ENCODE peak calls at places on chromosomes 6 and 20, in six cellular contexts. One of them, this sample, is unnamed.

GRCh38 chr6:156984178-156984738 is 207.1 kb downstream of the ARID1B start:
- DNase-seq in suprapubic skin: no peak
- DNase-seq in cardiac fibroblast: no peak
- DNase-seq in epithelial cell of esophagus: peak
- DNase-seq in transverse colon: no peak
- DNase-seq in brain microvascular endothelial cell: no peak
- DNase-seq in this sample: no peak

GRCh38 chr20:58603656-58604184 is 47.4 kb upstream of the STX16 start:
- DNase-seq in suprapubic skin: no peak
- DNase-seq in epithelial cell of esophagus: no peak
- DNase-seq in transverse colon: no peak
- DNase-seq in brain microvascular endothelial cell: peak
- DNase-seq in cardiac fibroblast: no peak
- DNase-seq in this sample: no peak

GRCh38 chr6:161091972-161092701 is 100.6 kb downstream of the MAP3K4 start:
- DNase-seq in cardiac fibroblast: no peak
- DNase-seq in brain microvascular endothelial cell: no peak
- DNase-seq in transverse colon: no peak
- DNase-seq in suprapubic skin: no peak
- DNase-seq in epithelial cell of esophagus: peak
- DNase-seq in this sample: no peak

GRCh38 chr6:105432797-105433196 is 29.9 kb upstream of the PREP start:
- DNase-seq in brain microvascular endothelial cell: peak
- DNase-seq in suprapubic skin: no peak
- DNase-seq in cardiac fibroblast: peak
- DNase-seq in epithelial cell of esophagus: peak
- DNase-seq in transverse colon: no peak
- DNase-seq in this sample: peak

GRCh38 chr6:152267967-152268845 is 369.0 kb downstream of the SYNE1 start:
- DNase-seq in cardiac fibroblast: peak
- DNase-seq in transverse colon: no peak
- DNase-seq in epithelial cell of esophagus: peak
- DNase-seq in brain microvascular endothelial cell: no peak
- DNase-seq in suprapubic skin: no peak
- DNase-seq in this sample: peak

GRCh38 chr20:43331911-43332310 is 125.8 kb upstream of the SRSF6 start:
- DNase-seq in epithelial cell of esophagus: no peak
- DNase-seq in transverse colon: peak
- DNase-seq in cardiac fibroblast: no peak
- DNase-seq in brain microvascular endothelial cell: no peak
- DNase-seq in suprapubic skin: no peak
- DNase-seq in this sample: no peak

GRCh38 chr6:15421945-15422733 is 176.3 kb downstream of the JARID2 start:
- DNase-seq in suprapubic skin: no peak
- DNase-seq in epithelial cell of esophagus: no peak
- DNase-seq in transverse colon: no peak
- DNase-seq in cardiac fibroblast: no peak
- DNase-seq in brain microvascular endothelial cell: no peak
- DNase-seq in this sample: no peak

GRCh38 chr6:89604662-89605061 is 33.9 kb downstream of the LYRM2 start:
- DNase-seq in epithelial cell of esophagus: no peak
- DNase-seq in cardiac fibroblast: no peak
- DNase-seq in suprapubic skin: no peak
- DNase-seq in transverse colon: no peak
- DNase-seq in brain microvascular endothelial cell: no peak
- DNase-seq in this sample: no peak

GRCh38 chr6:44202332-44202971 is 14.3 kb upstream of the MYMX start:
- DNase-seq in suprapubic skin: no peak
- DNase-seq in cardiac fibroblast: no peak
- DNase-seq in transverse colon: no peak
- DNase-seq in epithelial cell of esophagus: no peak
- DNase-seq in brain microvascular endothelial cell: no peak
- DNase-seq in this sample: no peak

GRCh38 chr6:11258260-11259237 is 26.1 kb upstream of the NEDD9 start:
- DNase-seq in cardiac fibroblast: no peak
- DNase-seq in suprapubic skin: no peak
- DNase-seq in transverse colon: peak
- DNase-seq in brain microvascular endothelial cell: no peak
- DNase-seq in epithelial cell of esophagus: no peak
- DNase-seq in this sample: peak

GRCh38 chr6:136613477-136613876 is 63.3 kb upstream of the MAP7 start:
- DNase-seq in cardiac fibroblast: no peak
- DNase-seq in transverse colon: no peak
- DNase-seq in suprapubic skin: no peak
- DNase-seq in brain microvascular endothelial cell: no peak
- DNase-seq in epithelial cell of esophagus: no peak
- DNase-seq in this sample: peak

GRCh38 chr6:36524871-36525270 is 22.4 kb downstream of the STK38 start:
- DNase-seq in epithelial cell of esophagus: peak
- DNase-seq in transverse colon: no peak
- DNase-seq in suprapubic skin: no peak
- DNase-seq in brain microvascular endothelial cell: no peak
- DNase-seq in cardiac fibroblast: no peak
- DNase-seq in this sample: no peak

GRCh38 chr6:145015739-145016558 is 719.4 kb downstream of the EPM2A start:
- DNase-seq in cardiac fibroblast: peak
- DNase-seq in epithelial cell of esophagus: peak
- DNase-seq in brain microvascular endothelial cell: peak
- DNase-seq in transverse colon: no peak
- DNase-seq in suprapubic skin: no peak
- DNase-seq in this sample: peak

GRCh38 chr6:70725817-70726413 is 58.2 kb downstream of the SMAP1 start:
- DNase-seq in cardiac fibroblast: peak
- DNase-seq in epithelial cell of esophagus: peak
- DNase-seq in transverse colon: no peak
- DNase-seq in brain microvascular endothelial cell: no peak
- DNase-seq in suprapubic skin: no peak
- DNase-seq in this sample: no peak

GRCh38 chr6:95365454-95365853 is 211.9 kb upstream of the MANEA start:
- DNase-seq in suprapubic skin: no peak
- DNase-seq in brain microvascular endothelial cell: no peak
- DNase-seq in epithelial cell of esophagus: no peak
- DNase-seq in cardiac fibroblast: no peak
- DNase-seq in transverse colon: no peak
- DNase-seq in this sample: no peak

GRCh38 chr6:95366414-95366813 is 210.9 kb upstream of the MANEA start:
- DNase-seq in suprapubic skin: no peak
- DNase-seq in brain microvascular endothelial cell: no peak
- DNase-seq in cardiac fibroblast: no peak
- DNase-seq in transverse colon: no peak
- DNase-seq in epithelial cell of esophagus: no peak
- DNase-seq in this sample: no peak

DNA sequence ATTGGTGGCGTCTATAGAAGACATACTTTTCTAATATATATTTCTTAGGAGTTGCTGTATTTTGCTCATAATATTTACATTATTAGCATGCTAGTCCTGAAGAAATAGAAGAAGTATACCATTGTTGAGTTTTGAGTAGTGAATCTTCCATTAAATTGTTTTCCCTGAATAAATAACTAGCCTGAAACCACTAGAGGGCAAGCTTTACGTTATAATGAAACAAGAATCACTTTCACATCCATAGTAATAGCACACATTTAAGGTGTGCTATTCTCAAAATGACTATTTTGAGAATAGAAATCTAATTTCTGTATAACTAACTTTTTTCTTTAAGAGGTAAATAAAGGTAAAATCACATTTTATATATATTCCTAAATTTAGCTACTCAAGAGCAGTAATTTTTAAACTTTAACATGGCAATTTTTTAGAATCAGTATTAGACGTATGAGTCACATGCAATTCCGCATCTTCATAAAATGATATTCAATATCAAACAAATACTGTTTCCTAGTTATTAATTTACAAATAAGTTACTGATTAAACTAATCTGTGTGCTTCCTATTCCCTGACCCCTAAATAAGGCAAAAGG is 213.2 kb upstream of the MANEA start:
- DNase-seq in epithelial cell of esophagus: peak
- DNase-seq in brain microvascular endothelial cell: no peak
- DNase-seq in transverse colon: no peak
- DNase-seq in cardiac fibroblast: peak
- DNase-seq in suprapubic skin: no peak
- DNase-seq in this sample: peak
- TF ChIP-seq CTCF in epithelial cell of esophagus: peak
- TF ChIP-seq CTCF in brain microvascular endothelial cell: peak
- TF ChIP-seq CTCF in transverse colon: peak
- TF ChIP-seq CTCF in cardiac fibroblast: peak
- TF ChIP-seq CTCF in suprapubic skin: peak
- TF ChIP-seq CTCF in this sample: peak

DNA sequence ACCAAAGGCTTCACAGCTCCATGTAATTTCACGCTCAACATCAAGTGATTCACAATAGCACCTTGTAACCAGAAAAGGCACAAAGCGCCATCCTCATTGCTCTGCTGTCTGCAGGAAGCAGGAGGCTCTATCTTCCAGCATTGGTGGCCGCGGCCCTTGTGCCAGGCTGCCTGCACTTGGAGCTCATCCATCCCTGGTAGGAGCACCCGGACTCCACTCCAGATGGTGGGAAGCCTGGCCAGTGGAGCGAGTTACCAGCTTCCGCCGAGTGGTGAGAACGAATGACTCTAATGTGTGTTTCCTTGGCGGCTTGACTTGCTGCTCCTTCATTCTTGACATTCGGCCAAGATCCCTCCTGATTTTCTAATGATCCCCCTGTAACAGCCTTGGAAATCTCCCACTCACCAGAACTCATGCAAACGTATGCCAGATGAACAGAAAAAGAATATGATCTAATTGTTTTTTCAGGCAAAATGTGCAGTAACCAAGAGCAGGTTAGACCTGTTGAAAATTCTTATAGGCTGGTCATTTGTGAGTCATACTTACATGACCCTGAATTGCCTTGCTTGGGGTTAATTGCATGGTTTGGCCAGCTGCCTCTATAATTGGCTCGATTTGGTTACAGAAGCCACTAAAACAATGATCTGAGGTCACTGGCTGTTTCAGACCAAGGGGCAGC is 169.0 kb upstream of the CDYL start:
- DNase-seq in suprapubic skin: no peak
- DNase-seq in cardiac fibroblast: peak
- DNase-seq in brain microvascular endothelial cell: peak
- DNase-seq in transverse colon: peak
- DNase-seq in epithelial cell of esophagus: peak
- DNase-seq in this sample: peak
- H3K4me3 ChIP-seq in suprapubic skin: peak
- H3K4me3 ChIP-seq in cardiac fibroblast: no peak
- H3K4me3 ChIP-seq in brain microvascular endothelial cell: no peak
- H3K4me3 ChIP-seq in transverse colon: no peak
- H3K4me3 ChIP-seq in epithelial cell of esophagus: no peak
- H3K4me3 ChIP-seq in this sample: no peak

GRCh38 chr20:36634342-36634741 is 11.7 kb downstream of the SLA2 start:
- DNase-seq in transverse colon: no peak
- DNase-seq in suprapubic skin: no peak
- DNase-seq in cardiac fibroblast: no peak
- DNase-seq in epithelial cell of esophagus: no peak
- DNase-seq in brain microvascular endothelial cell: no peak
- DNase-seq in this sample: no peak

GRCh38 chr20:36631651-36632050 is 14.3 kb downstream of the SLA2 start:
- DNase-seq in suprapubic skin: no peak
- DNase-seq in cardiac fibroblast: no peak
- DNase-seq in epithelial cell of esophagus: peak
- DNase-seq in transverse colon: no peak
- DNase-seq in brain microvascular endothelial cell: no peak
- DNase-seq in this sample: no peak

GRCh38 chr20:36632147-36632486 is 13.9 kb downstream of the SLA2 start:
- DNase-seq in transverse colon: no peak
- DNase-seq in cardiac fibroblast: no peak
- DNase-seq in brain microvascular endothelial cell: no peak
- DNase-seq in epithelial cell of esophagus: no peak
- DNase-seq in suprapubic skin: no peak
- DNase-seq in this sample: no peak

GRCh38 chr20:36633285-36633772 is 12.7 kb downstream of the SLA2 start:
- DNase-seq in suprapubic skin: no peak
- DNase-seq in cardiac fibroblast: no peak
- DNase-seq in epithelial cell of esophagus: no peak
- DNase-seq in brain microvascular endothelial cell: no peak
- DNase-seq in transverse colon: no peak
- DNase-seq in this sample: no peak

GRCh38 chr20:36632487-36633284 is 13.3 kb downstream of the SLA2 start:
- DNase-seq in cardiac fibroblast: no peak
- DNase-seq in epithelial cell of esophagus: no peak
- DNase-seq in transverse colon: no peak
- DNase-seq in suprapubic skin: no peak
- DNase-seq in brain microvascular endothelial cell: no peak
- DNase-seq in this sample: no peak
- TF ChIP-seq CTCF in cardiac fibroblast: no peak
- TF ChIP-seq CTCF in epithelial cell of esophagus: no peak
- TF ChIP-seq CTCF in transverse colon: no peak
- TF ChIP-seq CTCF in suprapubic skin: no peak
- TF ChIP-seq CTCF in brain microvascular endothelial cell: peak
- TF ChIP-seq CTCF in this sample: no peak

GRCh38 chr6:169561665-169562064 is 140.2 kb downstream of the WDR27 start:
- DNase-seq in epithelial cell of esophagus: no peak
- DNase-seq in cardiac fibroblast: no peak
- DNase-seq in suprapubic skin: no peak
- DNase-seq in transverse colon: no peak
- DNase-seq in brain microvascular endothelial cell: no peak
- DNase-seq in this sample: no peak

GRCh38 chr6:169559001-169559441 is 142.8 kb downstream of the WDR27 start:
- DNase-seq in transverse colon: no peak
- DNase-seq in cardiac fibroblast: no peak
- DNase-seq in epithelial cell of esophagus: no peak
- DNase-seq in suprapubic skin: no peak
- DNase-seq in brain microvascular endothelial cell: no peak
- DNase-seq in this sample: peak

GRCh38 chr6:169556238-169556637 is 145.6 kb downstream of the WDR27 start:
- DNase-seq in cardiac fibroblast: no peak
- DNase-seq in brain microvascular endothelial cell: no peak
- DNase-seq in epithelial cell of esophagus: no peak
- DNase-seq in transverse colon: no peak
- DNase-seq in suprapubic skin: no peak
- DNase-seq in this sample: peak

GRCh38 chr6:169557887-169558286 is 143.9 kb downstream of the WDR27 start:
- DNase-seq in brain microvascular endothelial cell: no peak
- DNase-seq in cardiac fibroblast: no peak
- DNase-seq in suprapubic skin: no peak
- DNase-seq in transverse colon: no peak
- DNase-seq in epithelial cell of esophagus: no peak
- DNase-seq in this sample: no peak

DNA sequence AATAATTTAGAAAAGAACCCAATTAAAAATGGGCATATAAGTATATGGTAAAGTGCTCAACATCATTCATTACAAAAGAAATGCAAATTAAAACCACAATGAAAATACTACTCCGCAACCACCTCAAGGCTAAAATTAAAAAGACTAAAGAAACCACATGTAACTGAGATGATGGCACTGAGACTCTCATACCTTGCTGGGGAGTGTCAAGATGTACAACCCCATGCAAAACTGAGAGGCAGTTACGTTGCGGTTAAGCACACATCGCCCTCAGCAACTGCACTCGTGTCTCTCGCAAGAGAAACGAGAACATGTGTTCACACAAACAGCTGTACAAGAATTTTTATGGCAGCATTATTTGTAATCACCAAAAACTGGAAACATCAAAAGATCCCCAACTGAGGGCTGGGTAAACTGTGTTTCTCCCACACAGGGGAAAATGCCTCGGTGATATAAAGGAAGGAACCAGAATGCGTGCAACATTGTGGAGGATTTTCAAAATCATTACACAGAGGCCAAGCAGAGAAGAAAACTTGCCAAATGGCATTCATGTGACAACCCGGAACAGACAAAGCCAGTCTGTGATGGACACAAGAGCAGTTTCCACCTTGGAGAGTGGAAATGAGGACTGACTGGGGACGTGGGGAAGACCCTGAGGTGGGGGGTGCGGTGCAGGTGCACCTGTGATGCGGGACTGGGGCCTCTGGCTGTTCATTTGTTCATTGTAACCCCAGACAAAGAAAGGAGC is 144.9 kb downstream of the WDR27 start:
- DNase-seq in transverse colon: peak
- DNase-seq in suprapubic skin: no peak
- DNase-seq in brain microvascular endothelial cell: no peak
- DNase-seq in epithelial cell of esophagus: no peak
- DNase-seq in cardiac fibroblast: no peak
- DNase-seq in this sample: no peak
- H3K4me3 ChIP-seq in transverse colon: no peak
- H3K4me3 ChIP-seq in suprapubic skin: no peak
- H3K4me3 ChIP-seq in brain microvascular endothelial cell: no peak
- H3K4me3 ChIP-seq in epithelial cell of esophagus: no peak
- H3K4me3 ChIP-seq in cardiac fibroblast: no peak
- H3K4me3 ChIP-seq in this sample: no peak

This sample was measured in astrocyte of the spinal cord.